ENCODE peak calls at places on chromosomes 5 and 9, in nine cellular contexts. One of them, this sample, is unnamed.

GRCh38 chr5:95163079-95163478 is 121.8 kb downstream of the MCTP1 start:
- DNase-seq in transverse colon: no peak
- DNase-seq in foreskin fibroblast: no peak
- DNase-seq in bronchial epithelial cell: no peak
- DNase-seq in fibroblast of lung: no peak
- DNase-seq in adrenal gland: no peak
- DNase-seq in upper lobe of right lung: no peak
- DNase-seq in tibial artery: no peak
- DNase-seq in body of pancreas: peak
- DNase-seq in this sample: no peak

GRCh38 chr5:31496891-31497290 is 35.0 kb downstream of the DROSHA start:
- DNase-seq in transverse colon: no peak
- DNase-seq in upper lobe of right lung: no peak
- DNase-seq in fibroblast of lung: no peak
- DNase-seq in body of pancreas: no peak
- DNase-seq in adrenal gland: no peak
- DNase-seq in bronchial epithelial cell: no peak
- DNase-seq in tibial artery: no peak
- DNase-seq in foreskin fibroblast: no peak
- DNase-seq in this sample: no peak

GRCh38 chr9:2740616-2741015 is 23.3 kb downstream of the KCNV2 start:
- DNase-seq in upper lobe of right lung: no peak
- DNase-seq in tibial artery: no peak
- DNase-seq in bronchial epithelial cell: no peak
- DNase-seq in foreskin fibroblast: peak
- DNase-seq in adrenal gland: no peak
- DNase-seq in fibroblast of lung: peak
- DNase-seq in body of pancreas: no peak
- DNase-seq in transverse colon: no peak
- DNase-seq in this sample: no peak

GRCh38 chr5:32138839-32139493 is 35.2 kb downstream of the GOLPH3 start:
- DNase-seq in bronchial epithelial cell: no peak
- DNase-seq in upper lobe of right lung: peak
- DNase-seq in foreskin fibroblast: no peak
- DNase-seq in transverse colon: no peak
- DNase-seq in fibroblast of lung: peak
- DNase-seq in tibial artery: no peak
- DNase-seq in body of pancreas: no peak
- DNase-seq in adrenal gland: peak
- DNase-seq in this sample: peak

GRCh38 chr5:139744471-139745120 is 51.0 kb upstream of the PSD2 start:
- DNase-seq in body of pancreas: no peak
- DNase-seq in bronchial epithelial cell: no peak
- DNase-seq in tibial artery: no peak
- DNase-seq in adrenal gland: no peak
- DNase-seq in fibroblast of lung: no peak
- DNase-seq in transverse colon: no peak
- DNase-seq in upper lobe of right lung: no peak
- DNase-seq in foreskin fibroblast: no peak
- DNase-seq in this sample: no peak

GRCh38 chr5:169626779-169627178 is 10.3 kb upstream of the DOCK2 start:
- DNase-seq in fibroblast of lung: peak
- DNase-seq in body of pancreas: no peak
- DNase-seq in bronchial epithelial cell: peak
- DNase-seq in upper lobe of right lung: no peak
- DNase-seq in transverse colon: no peak
- DNase-seq in foreskin fibroblast: peak
- DNase-seq in adrenal gland: no peak
- DNase-seq in tibial artery: no peak
- DNase-seq in this sample: peak

GRCh38 chr9:32928145-32928763 is 73.2 kb downstream of the APTX start:
- DNase-seq in bronchial epithelial cell: peak
- DNase-seq in upper lobe of right lung: no peak
- DNase-seq in foreskin fibroblast: peak
- DNase-seq in fibroblast of lung: no peak
- DNase-seq in adrenal gland: no peak
- DNase-seq in transverse colon: peak
- DNase-seq in tibial artery: no peak
- DNase-seq in body of pancreas: no peak
- DNase-seq in this sample: no peak

GRCh38 chr5:81360640-81361039 is 33.3 kb downstream of the ACOT12 start:
- DNase-seq in bronchial epithelial cell: no peak
- DNase-seq in adrenal gland: no peak
- DNase-seq in body of pancreas: no peak
- DNase-seq in fibroblast of lung: no peak
- DNase-seq in transverse colon: no peak
- DNase-seq in tibial artery: no peak
- DNase-seq in foreskin fibroblast: no peak
- DNase-seq in upper lobe of right lung: no peak
- DNase-seq in this sample: no peak

GRCh38 chr5:160467555-160468418 is 46.1 kb downstream of the PTTG1 start:
- DNase-seq in adrenal gland: peak
- DNase-seq in body of pancreas: peak
- DNase-seq in bronchial epithelial cell: peak
- DNase-seq in fibroblast of lung: peak
- DNase-seq in upper lobe of right lung: peak
- DNase-seq in foreskin fibroblast: peak
- DNase-seq in tibial artery: peak
- DNase-seq in transverse colon: peak
- DNase-seq in this sample: no peak

GRCh38 chr9:124008855-124009834 is 2.4 kb upstream of the LHX2 start:
- DNase-seq in bronchial epithelial cell: no peak
- DNase-seq in fibroblast of lung: no peak
- DNase-seq in transverse colon: no peak
- DNase-seq in body of pancreas: no peak
- DNase-seq in tibial artery: no peak
- DNase-seq in foreskin fibroblast: no peak
- DNase-seq in adrenal gland: no peak
- DNase-seq in upper lobe of right lung: peak
- DNase-seq in this sample: no peak

GRCh38 chr5:40555886-40556285 is 123.8 kb upstream of the PTGER4 start:
- DNase-seq in upper lobe of right lung: no peak
- DNase-seq in transverse colon: no peak
- DNase-seq in body of pancreas: no peak
- DNase-seq in foreskin fibroblast: no peak
- DNase-seq in tibial artery: no peak
- DNase-seq in adrenal gland: no peak
- DNase-seq in fibroblast of lung: no peak
- DNase-seq in bronchial epithelial cell: no peak
- DNase-seq in this sample: no peak

GRCh38 chr5:124126504-124127240 is 614.7 kb downstream of the CSNK1G3 start:
- DNase-seq in fibroblast of lung: no peak
- DNase-seq in transverse colon: no peak
- DNase-seq in foreskin fibroblast: no peak
- DNase-seq in tibial artery: no peak
- DNase-seq in body of pancreas: no peak
- DNase-seq in bronchial epithelial cell: no peak
- DNase-seq in upper lobe of right lung: no peak
- DNase-seq in adrenal gland: no peak
- DNase-seq in this sample: no peak

GRCh38 chr5:124121198-124121597 is 609.2 kb downstream of the CSNK1G3 start:
- DNase-seq in bronchial epithelial cell: peak
- DNase-seq in transverse colon: no peak
- DNase-seq in fibroblast of lung: no peak
- DNase-seq in adrenal gland: no peak
- DNase-seq in tibial artery: no peak
- DNase-seq in upper lobe of right lung: no peak
- DNase-seq in body of pancreas: no peak
- DNase-seq in foreskin fibroblast: no peak
- DNase-seq in this sample: no peak

GRCh38 chr5:124124711-124125229 is 612.8 kb downstream of the CSNK1G3 start:
- DNase-seq in adrenal gland: no peak
- DNase-seq in fibroblast of lung: peak
- DNase-seq in bronchial epithelial cell: no peak
- DNase-seq in tibial artery: no peak
- DNase-seq in body of pancreas: no peak
- DNase-seq in upper lobe of right lung: no peak
- DNase-seq in foreskin fibroblast: peak
- DNase-seq in transverse colon: no peak
- DNase-seq in this sample: no peak
- H3K4me3 ChIP-seq in adrenal gland: no peak
- H3K4me3 ChIP-seq in fibroblast of lung: no peak
- H3K4me3 ChIP-seq in bronchial epithelial cell: no peak
- H3K4me3 ChIP-seq in tibial artery: no peak
- H3K4me3 ChIP-seq in body of pancreas: no peak
- H3K4me3 ChIP-seq in upper lobe of right lung: no peak
- H3K4me3 ChIP-seq in foreskin fibroblast: no peak
- H3K4me3 ChIP-seq in transverse colon: no peak
- H3K4me3 ChIP-seq in this sample: no peak

GRCh38 chr9:6924988-6925563 is 167.3 kb downstream of the KDM4C start:
- DNase-seq in bronchial epithelial cell: no peak
- DNase-seq in tibial artery: no peak
- DNase-seq in foreskin fibroblast: no peak
- DNase-seq in body of pancreas: peak
- DNase-seq in adrenal gland: no peak
- DNase-seq in fibroblast of lung: no peak
- DNase-seq in upper lobe of right lung: no peak
- DNase-seq in transverse colon: no peak
- DNase-seq in this sample: no peak
- H3K4me3 ChIP-seq in bronchial epithelial cell: no peak
- H3K4me3 ChIP-seq in tibial artery: no peak
- H3K4me3 ChIP-seq in foreskin fibroblast: no peak
- H3K4me3 ChIP-seq in body of pancreas: no peak
- H3K4me3 ChIP-seq in adrenal gland: no peak
- H3K4me3 ChIP-seq in fibroblast of lung: no peak
- H3K4me3 ChIP-seq in upper lobe of right lung: no peak
- H3K4me3 ChIP-seq in transverse colon: no peak
- H3K4me3 ChIP-seq in this sample: no peak

GRCh38 chr9:37031081-37031480 is 3.0 kb downstream of the PAX5 start:
- DNase-seq in fibroblast of lung: no peak
- DNase-seq in bronchial epithelial cell: no peak
- DNase-seq in tibial artery: no peak
- DNase-seq in upper lobe of right lung: no peak
- DNase-seq in adrenal gland: no peak
- DNase-seq in foreskin fibroblast: no peak
- DNase-seq in body of pancreas: no peak
- DNase-seq in transverse colon: no peak
- DNase-seq in this sample: no peak

GRCh38 chr9:37029304-37029775 is 4.7 kb downstream of the PAX5 start:
- DNase-seq in transverse colon: no peak
- DNase-seq in body of pancreas: no peak
- DNase-seq in fibroblast of lung: no peak
- DNase-seq in foreskin fibroblast: no peak
- DNase-seq in tibial artery: no peak
- DNase-seq in adrenal gland: no peak
- DNase-seq in upper lobe of right lung: no peak
- DNase-seq in bronchial epithelial cell: no peak
- DNase-seq in this sample: no peak

GRCh38 chr9:37028425-37029031 is 5.5 kb downstream of the PAX5 start:
- DNase-seq in body of pancreas: no peak
- DNase-seq in transverse colon: no peak
- DNase-seq in foreskin fibroblast: peak
- DNase-seq in adrenal gland: no peak
- DNase-seq in fibroblast of lung: no peak
- DNase-seq in tibial artery: no peak
- DNase-seq in bronchial epithelial cell: no peak
- DNase-seq in upper lobe of right lung: no peak
- DNase-seq in this sample: no peak

GRCh38 chr9:37030591-37030939 is 3.5 kb downstream of the PAX5 start:
- DNase-seq in upper lobe of right lung: no peak
- DNase-seq in body of pancreas: no peak
- DNase-seq in fibroblast of lung: no peak
- DNase-seq in adrenal gland: no peak
- DNase-seq in foreskin fibroblast: no peak
- DNase-seq in bronchial epithelial cell: no peak
- DNase-seq in transverse colon: no peak
- DNase-seq in tibial artery: no peak
- DNase-seq in this sample: no peak

DNA sequence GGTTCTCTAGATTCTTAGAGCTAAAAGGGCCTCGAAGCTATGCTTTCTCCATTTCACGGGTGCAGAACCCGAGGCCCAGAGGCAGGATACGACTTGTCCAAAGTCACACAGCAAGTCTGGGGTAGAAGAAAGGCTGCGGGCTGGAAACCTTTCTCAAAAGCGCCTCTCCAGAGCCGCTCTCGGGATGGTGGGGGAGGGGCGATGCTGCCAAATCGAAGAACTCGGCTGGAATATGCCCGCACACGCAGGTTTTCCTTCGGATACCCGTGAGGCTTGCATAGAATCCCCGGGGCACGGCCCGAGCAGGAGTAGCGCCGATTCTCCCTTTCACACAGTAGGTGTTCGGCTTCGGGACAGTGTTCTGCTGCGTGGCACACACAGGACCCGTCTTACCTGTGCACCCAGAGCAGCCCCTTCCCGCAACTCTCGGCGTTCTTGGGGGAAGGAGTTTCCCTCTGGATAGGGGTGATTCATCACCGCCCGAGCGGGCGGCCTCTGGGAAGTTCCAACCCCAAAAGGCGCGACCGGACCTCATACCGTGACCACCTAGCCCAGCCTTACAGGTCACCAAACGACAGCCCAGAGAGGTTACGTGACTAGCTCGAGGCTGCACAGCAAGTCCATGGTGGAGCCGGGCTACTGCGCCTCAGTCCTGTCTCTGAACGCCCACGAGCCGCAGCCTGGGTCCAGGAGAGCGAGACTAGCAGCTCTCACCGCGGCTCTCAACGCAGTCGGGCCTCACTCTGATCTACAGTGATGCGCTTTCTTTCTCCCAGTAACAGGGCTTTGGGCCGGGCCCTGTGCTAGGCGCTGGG is 4.1 kb downstream of the PAX5 start:
- DNase-seq in upper lobe of right lung: no peak
- DNase-seq in body of pancreas: no peak
- DNase-seq in fibroblast of lung: no peak
- DNase-seq in foreskin fibroblast: peak
- DNase-seq in tibial artery: no peak
- DNase-seq in transverse colon: no peak
- DNase-seq in bronchial epithelial cell: peak
- DNase-seq in adrenal gland: no peak
- DNase-seq in this sample: no peak
- H3K4me3 ChIP-seq in upper lobe of right lung: no peak
- H3K4me3 ChIP-seq in body of pancreas: no peak
- H3K4me3 ChIP-seq in fibroblast of lung: no peak
- H3K4me3 ChIP-seq in foreskin fibroblast: no peak
- H3K4me3 ChIP-seq in tibial artery: no peak
- H3K4me3 ChIP-seq in transverse colon: no peak
- H3K4me3 ChIP-seq in bronchial epithelial cell: no peak
- H3K4me3 ChIP-seq in adrenal gland: no peak
- H3K4me3 ChIP-seq in this sample: no peak

DNA sequence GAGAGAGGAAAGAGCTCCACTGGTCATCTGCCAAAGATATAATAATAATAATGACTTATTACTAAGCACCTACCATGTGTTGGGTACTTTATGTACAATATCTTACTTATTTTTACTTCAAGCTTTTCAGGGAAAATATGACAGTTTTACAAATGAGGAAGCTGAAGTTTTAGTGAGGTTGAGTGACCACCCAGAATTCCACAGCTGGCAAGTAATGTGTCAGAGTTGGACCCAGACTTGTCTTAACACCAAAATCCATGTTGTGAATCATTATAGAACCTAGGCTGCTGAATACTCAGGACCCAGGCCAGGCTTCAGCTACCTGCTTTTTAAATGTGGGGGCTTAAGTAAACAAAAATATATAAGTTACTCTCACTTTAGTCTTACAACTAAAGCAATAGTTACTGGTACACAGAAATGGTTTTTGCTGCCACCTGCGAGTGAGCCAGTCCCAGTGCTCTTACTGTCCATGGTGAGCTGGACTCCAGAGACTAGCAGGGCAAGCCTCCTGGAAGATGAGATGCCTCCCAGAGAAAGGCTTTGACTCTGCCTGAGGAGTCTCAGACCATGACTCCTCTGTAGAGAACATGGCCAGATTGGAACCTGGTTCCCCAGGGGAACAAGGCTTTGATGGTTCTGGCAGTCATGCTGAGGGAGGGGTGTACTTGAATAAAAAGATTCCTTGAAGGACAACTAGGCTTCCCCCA is 29.9 kb downstream of the RUSC2 start:
- DNase-seq in fibroblast of lung: peak
- DNase-seq in upper lobe of right lung: no peak
- DNase-seq in adrenal gland: no peak
- DNase-seq in tibial artery: no peak
- DNase-seq in body of pancreas: no peak
- DNase-seq in foreskin fibroblast: no peak
- DNase-seq in transverse colon: no peak
- DNase-seq in bronchial epithelial cell: peak
- DNase-seq in this sample: no peak
- H3K4me3 ChIP-seq in fibroblast of lung: no peak
- H3K4me3 ChIP-seq in upper lobe of right lung: no peak
- H3K4me3 ChIP-seq in adrenal gland: no peak
- H3K4me3 ChIP-seq in tibial artery: no peak
- H3K4me3 ChIP-seq in body of pancreas: no peak
- H3K4me3 ChIP-seq in foreskin fibroblast: no peak
- H3K4me3 ChIP-seq in transverse colon: no peak
- H3K4me3 ChIP-seq in bronchial epithelial cell: no peak
- H3K4me3 ChIP-seq in this sample: no peak